ENCODE peak calls at places on chromosomes 1 and 21, in ten cellular contexts. F is testis, Y is AG04450, C is cardiac muscle cell, X is body of pancreas, L is prostate gland, E is type B pancreatic cell, V is vagina, M is Panc1, Z is transverse colon. A is an unnamed sample.

GRCh38 chr1:20265243-20265642 is 25.4 kb upstream of the VWA5B1 start:
- DNase-seq in X (no peak), M (no peak), Y (no peak), F (no peak), Z (peak), V (no peak), C (peak), E (no peak), L (no peak), A (no peak)

GRCh38 chr1:33369764-33370163 is 48.9 kb upstream of the A3GALT2 start:
- DNase-seq in L (no peak), F (no peak), V (no peak), Y (no peak), Z (no peak), X (no peak), M (no peak), E (no peak), C (no peak), A (no peak)

GRCh38 chr1:205993068-205993467 is 10.1 kb downstream of the RAB7B start:
- DNase-seq in Z (no peak), F (no peak), V (no peak), E (no peak), L (no peak), C (no peak), X (no peak), M (no peak), Y (no peak), A (no peak)

GRCh38 chr1:39130297-39130696 is 74.2 kb upstream of the MACF1 start:
- DNase-seq in F (no peak), X (no peak), E (no peak), C (no peak), M (no peak), Z (no peak), V (no peak), Y (no peak), L (peak), A (no peak)

GRCh38 chr1:20610950-20611349 is 22.1 kb downstream of the CDA start:
- DNase-seq in C (no peak), Y (no peak), M (no peak), E (no peak), L (no peak), F (no peak), V (no peak), Z (no peak), X (no peak), A (no peak)

GRCh38 chr1:112651205-112651604 is 23.3 kb upstream of the MOV10 start:
- DNase-seq in Y (no peak), F (no peak), L (no peak), E (no peak), C (no peak), M (no peak), V (no peak), Z (no peak), X (no peak), A (no peak)

GRCh38 chr1:91606546-91607078 is 106.0 kb downstream of the CDC7 start:
- DNase-seq in Y (no peak), V (no peak), M (no peak), X (no peak), Z (no peak), E (no peak), L (no peak), C (no peak), F (no peak), A (no peak)

GRCh38 chr1:45009956-45010854 is 919 bp downstream of the HECTD3 start:
- DNase-seq in V (no peak), C (peak), L (no peak), M (no peak), E (peak), Z (peak), X (peak), F (no peak), Y (no peak), A (no peak)

GRCh38 chr1:95126846-95127245 is 9.7 kb downstream of the TLCD4 start:
- DNase-seq in X (no peak), C (no peak), Y (no peak), Z (peak), F (no peak), E (no peak), V (no peak), M (no peak), L (no peak), A (no peak)

GRCh38 chr1:106749491-106749890 is 307.0 kb upstream of the PRMT6 start:
- DNase-seq in F (no peak), V (no peak), M (no peak), E (no peak), L (no peak), X (no peak), C (no peak), Y (no peak), Z (no peak), A (no peak)

GRCh38 chr21:32073190-32073589 is 200.4 kb downstream of the HUNK start:
- DNase-seq in X (no peak), E (peak), V (peak), F (no peak), L (no peak), C (no peak), Z (no peak), Y (no peak), M (no peak), A (no peak)

GRCh38 chr1:26799479-26800133 is 11.9 kb downstream of the PIGV start:
- DNase-seq in M (no peak), F (peak), C (no peak), X (no peak), Z (peak), Y (no peak), E (no peak), L (peak), V (no peak), A (no peak)

GRCh38 chr1:116259665-116260064 is 113.4 kb upstream of the ATP1A1 start:
- DNase-seq in Z (no peak), E (no peak), Y (no peak), X (no peak), C (no peak), F (no peak), L (no peak), V (no peak), M (no peak), A (no peak)

GRCh38 chr1:203632941-203633340 is 6.3 kb downstream of the ATP2B4 start:
- DNase-seq in F (no peak), L (no peak), X (no peak), E (no peak), C (no peak), Z (no peak), V (no peak), M (no peak), Y (no peak), A (no peak)
- TF ChIP-seq CTCF in F (no peak), L (no peak), X (no peak), E (no peak), C (no peak), Z (no peak), V (no peak), M (no peak), Y (no peak), A (no peak)

GRCh38 chr1:85888961-85889360 is 180.7 kb upstream of the ZNHIT6 start:
- DNase-seq in L (no peak), F (no peak), Z (no peak), C (no peak), V (no peak), Y (no peak), E (no peak), M (no peak), X (no peak), A (no peak)

GRCh38 chr1:85884372-85885035 is 176.3 kb upstream of the ZNHIT6 start:
- DNase-seq in L (no peak), C (peak), E (no peak), F (no peak), Y (no peak), M (peak), X (no peak), Z (no peak), V (no peak), A (no peak)
- TF ChIP-seq CTCF in L (peak), C (peak), E (peak), F (peak), Y (peak), M (peak), X (no peak), Z (no peak), V (peak), A (peak)

DNA sequence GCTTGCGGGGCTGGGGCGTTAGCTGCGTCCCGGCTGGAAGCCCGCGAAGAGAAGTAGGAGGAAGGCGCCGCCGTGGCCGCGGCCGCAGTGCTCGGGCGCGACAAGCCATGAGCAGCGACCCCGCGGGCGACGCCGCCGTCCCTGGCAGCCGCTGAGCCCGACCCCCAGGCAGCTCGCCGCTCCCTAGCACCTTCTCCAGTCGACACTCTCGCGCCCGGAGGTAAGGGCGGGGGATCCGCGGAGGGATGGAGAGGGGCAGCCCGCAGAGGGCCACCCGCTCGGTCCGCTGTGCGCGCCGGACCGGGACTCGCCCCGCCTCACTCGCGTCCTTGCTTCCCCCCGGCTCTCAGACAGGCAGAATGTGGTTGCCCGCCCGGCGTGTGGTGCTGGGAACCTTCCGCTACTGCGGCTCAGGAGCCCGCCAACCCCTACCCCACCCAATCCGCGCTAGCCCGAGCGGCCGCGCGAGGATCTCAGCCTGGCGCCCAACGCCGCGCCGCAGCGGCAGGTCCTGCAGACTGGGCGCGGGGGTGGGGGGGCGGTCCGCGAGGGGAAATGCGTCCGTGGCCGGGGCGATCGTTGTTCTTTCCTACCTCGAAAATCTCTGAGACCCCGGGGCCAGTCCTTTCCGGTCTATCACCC is at the start of gene LRRC8C:
- DNase-seq in L (peak), E (peak), X (peak), Z (peak), Y (no peak), M (no peak), F (peak), V (no peak), C (peak), A (no peak)
- TF ChIP-seq CTCF in L (no peak), E (peak), X (no peak), Z (no peak), Y (no peak), M (peak), F (no peak), V (no peak), C (no peak), A (no peak)

GRCh38 chr21:33301632-33302002 is 23.2 kb upstream of the IFNAR1 start:
- DNase-seq in F (no peak), Z (no peak), E (no peak), V (no peak), M (no peak), L (no peak), Y (no peak), C (no peak), X (no peak), A (no peak)

GRCh38 chr21:33296156-33296555 is 28.6 kb upstream of the IFNAR1 start:
- DNase-seq in C (no peak), E (no peak), X (no peak), Z (no peak), M (no peak), V (no peak), L (no peak), Y (no peak), F (no peak), A (no peak)

GRCh38 chr21:33302055-33302454 is 22.7 kb upstream of the IFNAR1 start:
- DNase-seq in M (no peak), C (no peak), Y (no peak), E (no peak), L (no peak), V (no peak), Z (no peak), X (peak), F (no peak), A (no peak)

GRCh38 chr21:33300701-33301631 is 23.8 kb upstream of the IFNAR1 start:
- DNase-seq in C (no peak), E (no peak), V (no peak), L (peak), Z (no peak), Y (no peak), F (no peak), M (no peak), X (no peak), A (no peak)

GRCh38 chr21:33299181-33299752 is 25.5 kb upstream of the IFNAR1 start:
- DNase-seq in L (no peak), C (no peak), F (no peak), V (no peak), E (peak), Y (no peak), Z (peak), X (no peak), M (no peak), A (no peak)
- TF ChIP-seq CTCF in L (no peak), C (no peak), F (no peak), V (no peak), E (peak), Y (no peak), Z (peak), X (no peak), M (no peak), A (no peak)

DNA sequence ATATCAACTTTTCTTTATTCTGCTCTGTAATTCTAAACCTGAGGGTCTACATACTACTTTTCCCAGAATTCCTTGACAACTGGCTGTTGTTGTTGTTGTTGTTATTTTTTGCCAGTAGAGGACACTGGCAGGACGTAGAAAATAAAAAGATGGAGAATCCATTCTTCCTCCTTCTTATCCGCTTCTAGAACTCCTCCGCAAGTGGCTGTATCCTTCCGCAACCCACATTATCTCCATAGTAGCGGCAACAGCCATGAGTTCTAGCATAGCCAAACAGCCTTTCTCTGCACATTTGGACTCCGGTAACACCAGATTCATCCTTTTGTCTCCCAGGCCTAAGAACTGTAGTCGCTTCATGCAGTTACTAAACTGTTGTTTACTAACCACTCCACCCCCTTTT is 91.1 kb upstream of the CACHD1 start:
- DNase-seq in Z (no peak), V (no peak), L (no peak), E (no peak), C (no peak), F (peak), Y (no peak), M (no peak), X (no peak), A (no peak)
- TF ChIP-seq CTCF in Z (no peak), V (no peak), L (no peak), E (peak), C (no peak), F (peak), Y (peak), M (peak), X (no peak), A (peak)

GRCh38 chr1:35180776-35181374 is 12.1 kb downstream of the SFPQ start:
- DNase-seq in C (no peak), E (no peak), Z (no peak), F (no peak), M (no peak), L (no peak), X (no peak), Y (no peak), V (no peak), A (no peak)

GRCh38 chr1:35178874-35179380 is 14.0 kb downstream of the SFPQ start:
- DNase-seq in Y (no peak), C (no peak), M (no peak), L (no peak), V (no peak), F (no peak), E (no peak), X (no peak), Z (no peak), A (no peak)

GRCh38 chr1:35179864-35180263 is 13.1 kb downstream of the SFPQ start:
- DNase-seq in V (no peak), L (no peak), M (no peak), C (no peak), F (no peak), E (no peak), X (no peak), Y (no peak), Z (no peak), A (no peak)

GRCh38 chr1:35177237-35177786 is 15.6 kb downstream of the SFPQ start:
- DNase-seq in V (no peak), E (no peak), X (no peak), Z (no peak), L (no peak), C (no peak), Y (no peak), M (no peak), F (no peak), A (no peak)

DNA sequence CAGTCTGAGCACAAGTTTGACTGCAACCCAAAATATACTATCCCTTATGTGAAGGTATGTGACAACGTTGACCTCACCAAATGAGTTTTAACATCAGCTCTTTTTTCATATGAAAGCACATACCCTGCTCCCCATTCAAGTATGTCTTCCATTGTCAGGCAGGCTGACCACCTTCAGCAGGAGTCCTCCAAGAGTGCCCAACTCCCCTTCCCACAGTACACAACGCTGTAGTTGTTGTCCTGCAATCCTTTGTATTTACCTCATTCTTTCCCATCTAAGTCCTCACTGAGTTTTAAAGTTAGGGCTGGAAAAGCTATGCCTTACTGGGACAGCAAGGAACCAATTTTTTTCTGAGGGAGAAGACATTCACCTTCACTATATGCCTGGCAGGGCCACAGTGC is 14.7 kb downstream of the SFPQ start:
- DNase-seq in E (no peak), Z (no peak), L (no peak), F (no peak), C (no peak), Y (no peak), X (no peak), M (no peak), V (no peak), A (no peak)
- TF ChIP-seq CTCF in E (no peak), Z (no peak), L (no peak), F (no peak), C (no peak), Y (no peak), X (no peak), M (no peak), V (no peak), A (no peak)

GRCh38 chr21:37460196-37460595 is 93.6 kb downstream of the DYRK1A start:
- DNase-seq in E (no peak), X (no peak), Y (no peak), Z (no peak), C (peak), L (no peak), F (no peak), V (no peak), M (no peak), A (no peak)
- TF ChIP-seq CTCF in E (peak), X (no peak), Y (peak), Z (no peak), C (peak), L (no peak), F (no peak), V (no peak), M (peak), A (peak)

GRCh38 chr21:23394458-23394857 is 2212.8 kb downstream of the MRPL39 start:
- DNase-seq in F (no peak), M (no peak), L (no peak), V (no peak), C (no peak), X (no peak), Y (no peak), Z (no peak), E (no peak), A (no peak)
- TF ChIP-seq CTCF in F (no peak), M (no peak), L (no peak), V (no peak), C (no peak), X (no peak), Y (no peak), Z (no peak), E (no peak), A (no peak)

A was measured in D721Med.